ENCODE peak calls at places on chromosomes 6 and 20, in six cellular contexts. T, A, K, U, C and Q are unnamed samples. For H3K27me3, the result is how much of the 10 kb centered on the place peaks cover.

GRCh38 chr6:43013020-43013842 is 515 bp downstream of the MEA1 start:
- DNase-seq in T (no peak), A (no peak), K (peak), U (no peak), C (no peak), Q (no peak)

GRCh38 chr6:33837971-33838665 is 34.3 kb upstream of the MLN start:
- DNase-seq in T (peak), A (peak), K (peak), U (no peak), C (no peak), Q (no peak)

GRCh38 chr6:27332692-27333641 is 20.9 kb upstream of the POM121L2 start:
- DNase-seq in T (peak), A (peak), K (peak), U (peak), C (no peak), Q (no peak)

GRCh38 chr6:36386495-36387439 is 702 bp downstream of the ETV7 start:
- DNase-seq in T (no peak), A (peak), K (peak), U (peak), C (peak), Q (peak)

GRCh38 chr20:31515775-31516107 is 1.5 kb downstream of the HM13 start:
- DNase-seq in T (no peak), A (no peak), K (no peak), U (no peak), C (no peak), Q (no peak)

GRCh38 chr6:106885659-106886058 is 88.9 kb downstream of the CD24 start:
- DNase-seq in T (no peak), A (no peak), K (no peak), U (no peak), C (no peak), Q (no peak)

GRCh38 chr6:7175463-7175862 is 67.7 kb downstream of the RREB1 start:
- DNase-seq in T (no peak), A (peak), K (peak), U (no peak), C (no peak), Q (no peak)

GRCh38 chr6:136547336-136547735 is 2.9 kb downstream of the MAP7 start:
- DNase-seq in T (peak), A (no peak), K (peak), U (no peak), C (no peak), Q (no peak)

GRCh38 chr6:15039136-15039535 is 206.7 kb upstream of the JARID2 start:
- DNase-seq in T (no peak), A (no peak), K (no peak), U (no peak), C (no peak), Q (no peak)

DNA sequence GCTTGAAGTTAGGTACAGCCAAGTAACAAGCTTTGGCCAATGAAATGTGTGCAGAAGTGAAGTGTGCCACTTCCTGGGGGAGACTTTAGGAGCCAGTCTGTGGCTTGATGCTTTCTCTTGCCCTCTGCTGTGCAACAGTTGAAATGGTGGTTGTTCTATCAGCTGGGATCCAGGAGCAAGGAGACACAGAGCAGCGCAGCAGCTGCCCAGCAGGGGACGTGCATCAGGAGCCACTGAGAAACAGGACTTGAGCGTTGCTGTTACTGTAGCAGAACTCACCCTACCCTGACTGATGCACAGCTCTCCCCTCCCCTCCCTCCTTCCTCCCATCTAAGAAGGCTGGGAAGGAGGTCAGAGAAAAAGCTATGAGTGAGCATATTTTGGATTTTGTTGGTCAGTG is 18.9 kb upstream of the CCN5 start:
- DNase-seq in T (no peak), A (no peak), K (no peak), U (no peak), C (no peak), Q (no peak)
- TF ChIP-seq CTCF in T (peak), A (no peak), K (no peak), U (no peak), C (no peak), Q (no peak)

DNA sequence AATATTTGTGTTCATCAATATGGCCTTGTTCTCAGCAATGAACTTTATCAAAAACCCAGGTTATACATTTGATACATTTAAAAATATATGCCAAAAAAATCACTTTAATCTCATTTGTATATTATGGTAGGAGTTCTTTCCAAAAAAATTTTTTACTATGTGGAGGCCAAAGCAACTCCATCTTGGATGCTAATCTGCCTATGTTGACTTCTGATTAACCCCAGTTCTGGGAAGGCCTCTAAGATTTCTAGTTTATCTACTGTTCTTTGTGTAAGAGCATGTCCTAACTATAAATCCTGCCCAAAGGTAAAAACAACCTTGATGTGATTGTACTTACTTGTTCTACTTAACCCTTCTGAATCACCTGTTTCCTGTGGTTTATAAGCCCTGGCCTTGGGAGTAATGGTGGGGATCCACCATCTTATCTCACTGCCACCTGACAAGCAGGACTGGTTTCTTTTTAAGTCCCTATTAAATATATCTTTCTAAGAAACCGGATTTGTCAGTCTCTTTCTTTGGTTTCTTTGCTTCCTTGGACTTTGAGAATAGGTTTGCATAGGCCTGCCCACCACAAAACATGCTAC is 46.7 kb downstream of the RNGTT start:
- DNase-seq in T (no peak), A (no peak), K (no peak), U (no peak), C (no peak), Q (no peak)
- H3K27me3 ChIP-seq in T (under half), A (under half), K (under half), U (under half), C (under half), Q (under half)

DNA sequence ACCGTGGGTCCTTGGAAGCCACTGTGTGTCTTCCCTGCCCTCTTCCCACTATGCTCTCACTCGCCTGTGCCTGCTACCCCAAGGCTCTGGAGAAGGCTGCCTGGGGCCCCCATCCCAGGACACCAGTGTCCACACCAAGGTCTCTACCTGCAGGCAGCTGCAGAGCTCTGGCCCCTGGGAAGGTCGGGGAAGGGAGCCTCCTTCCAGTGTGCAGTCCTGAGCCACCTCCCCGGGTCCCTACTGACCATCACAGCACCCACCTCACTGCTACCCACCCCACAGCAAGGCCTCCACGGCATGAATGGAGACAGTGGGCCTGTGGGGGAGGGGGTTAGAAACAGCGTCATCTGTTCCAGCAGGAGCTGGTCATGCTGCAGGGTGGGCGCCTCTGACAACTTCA is 35.6 kb downstream of the RBM38 start:
- DNase-seq in T (no peak), A (no peak), K (no peak), U (no peak), C (peak), Q (no peak)
- TF ChIP-seq CTCF in T (no peak), A (no peak), K (no peak), U (no peak), C (no peak), Q (no peak)

DNA sequence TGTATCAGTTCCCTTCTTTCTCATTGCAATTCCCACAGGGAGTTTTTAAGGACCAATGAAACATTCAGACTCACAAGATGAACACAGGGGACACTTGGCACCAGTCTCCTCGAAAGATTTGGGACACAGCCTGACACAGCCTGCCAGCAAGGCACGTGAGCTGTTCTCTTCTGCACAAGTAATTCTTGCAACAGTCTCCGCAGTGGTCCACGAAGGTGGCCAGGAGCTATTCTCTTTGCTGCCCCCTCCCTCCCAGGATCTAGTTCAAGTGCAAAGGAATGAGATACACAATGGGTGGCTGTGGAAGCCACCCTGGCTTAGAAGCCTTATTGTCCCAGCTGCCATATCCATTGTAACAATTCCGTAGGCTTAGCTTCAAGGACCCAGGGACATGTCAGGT is 12.0 kb downstream of the TOX2 start:
- DNase-seq in T (no peak), A (peak), K (no peak), U (no peak), C (no peak), Q (no peak)
- H3K27me3 ChIP-seq in T (under half), A (under half), K (under half), U (under half), C (under half), Q (under half)